ENCODE peak calls at places on chromosomes 2 and 18, in four cellular contexts. One of them, this sample, is unnamed.

GRCh38 chr18:9719421-9719981 is 11.4 kb downstream of the RAB31 start:
- DNase-seq in choroid plexus epithelial cell: peak
- DNase-seq in H9: no peak
- DNase-seq in neural progenitor cell: no peak
- DNase-seq in this sample: no peak

GRCh38 chr2:66428986-66429612 is 5.8 kb upstream of the MEIS1 start:
- DNase-seq in choroid plexus epithelial cell: peak
- DNase-seq in H9: no peak
- DNase-seq in neural progenitor cell: peak
- DNase-seq in this sample: no peak

GRCh38 chr18:62663731-62664336 is 51.5 kb upstream of the PHLPP1 start:
- DNase-seq in choroid plexus epithelial cell: peak
- DNase-seq in H9: no peak
- DNase-seq in neural progenitor cell: no peak
- DNase-seq in this sample: no peak

GRCh38 chr2:85712849-85713612 is 18.9 kb downstream of the GNLY start:
- DNase-seq in choroid plexus epithelial cell: peak
- DNase-seq in H9: no peak
- DNase-seq in neural progenitor cell: no peak
- DNase-seq in this sample: no peak

GRCh38 chr2:167404896-167405295 is 516.6 kb downstream of the XIRP2 start:
- DNase-seq in choroid plexus epithelial cell: peak
- DNase-seq in H9: no peak
- DNase-seq in neural progenitor cell: no peak
- DNase-seq in this sample: no peak

GRCh38 chr2:47842846-47843245 is 59.9 kb downstream of the MSH6 start:
- DNase-seq in choroid plexus epithelial cell: no peak
- DNase-seq in H9: no peak
- DNase-seq in neural progenitor cell: no peak
- DNase-seq in this sample: no peak

GRCh38 chr18:73691118-73691517 is 456.5 kb downstream of the FBXO15 start:
- DNase-seq in choroid plexus epithelial cell: peak
- DNase-seq in H9: no peak
- DNase-seq in neural progenitor cell: no peak
- DNase-seq in this sample: no peak

GRCh38 chr18:75256376-75256775 is 45.8 kb downstream of the TSHZ1 start:
- DNase-seq in choroid plexus epithelial cell: no peak
- DNase-seq in H9: no peak
- DNase-seq in neural progenitor cell: no peak
- DNase-seq in this sample: no peak

GRCh38 chr2:204434660-204435462 is 110.4 kb upstream of the PARD3B start:
- DNase-seq in choroid plexus epithelial cell: peak
- DNase-seq in H9: no peak
- DNase-seq in neural progenitor cell: no peak
- DNase-seq in this sample: no peak

GRCh38 chr2:20723543-20723942 is 56.6 kb downstream of the GDF7 start:
- DNase-seq in choroid plexus epithelial cell: peak
- DNase-seq in H9: no peak
- DNase-seq in neural progenitor cell: no peak
- DNase-seq in this sample: no peak

GRCh38 chr18:295756-296155 is 27.9 kb upstream of the THOC1 start:
- DNase-seq in choroid plexus epithelial cell: peak
- DNase-seq in H9: no peak
- DNase-seq in neural progenitor cell: no peak
- DNase-seq in this sample: no peak

GRCh38 chr2:77725045-77725444 is 202.9 kb upstream of the LRRTM4 start:
- DNase-seq in choroid plexus epithelial cell: no peak
- DNase-seq in H9: no peak
- DNase-seq in neural progenitor cell: no peak
- DNase-seq in this sample: no peak

GRCh38 chr2:234136461-234136860 is 86.0 kb downstream of the SPP2 start:
- DNase-seq in choroid plexus epithelial cell: no peak
- DNase-seq in H9: no peak
- DNase-seq in neural progenitor cell: peak
- DNase-seq in this sample: peak

GRCh38 chr2:37780097-37780676 is 108.7 kb upstream of the CDC42EP3 start:
- DNase-seq in choroid plexus epithelial cell: peak
- DNase-seq in H9: no peak
- DNase-seq in neural progenitor cell: no peak
- DNase-seq in this sample: no peak

GRCh38 chr2:26536371-26537068 is 58.6 kb upstream of the OTOF start:
- DNase-seq in choroid plexus epithelial cell: no peak
- DNase-seq in H9: no peak
- DNase-seq in neural progenitor cell: no peak
- DNase-seq in this sample: no peak

GRCh38 chr18:45802814-45803492 is 22.5 kb upstream of the SIGLEC15 start:
- DNase-seq in choroid plexus epithelial cell: peak
- DNase-seq in H9: no peak
- DNase-seq in neural progenitor cell: no peak
- DNase-seq in this sample: no peak

GRCh38 chr2:224433442-224433841 is 31.5 kb upstream of the FAM124B start:
- DNase-seq in choroid plexus epithelial cell: no peak
- DNase-seq in H9: peak
- DNase-seq in neural progenitor cell: peak
- DNase-seq in this sample: no peak

GRCh38 chr2:18047896-18048657 is 169.6 kb downstream of the KCNS3 start:
- DNase-seq in choroid plexus epithelial cell: peak
- DNase-seq in H9: no peak
- DNase-seq in neural progenitor cell: no peak
- DNase-seq in this sample: no peak

GRCh38 chr2:149313512-149313972 is 16.8 kb upstream of the LYPD6 start:
- DNase-seq in choroid plexus epithelial cell: peak
- DNase-seq in H9: peak
- DNase-seq in neural progenitor cell: peak
- DNase-seq in this sample: peak

GRCh38 chr18:13271512-13271911 is 53.0 kb downstream of the LDLRAD4 start:
- DNase-seq in choroid plexus epithelial cell: no peak
- DNase-seq in H9: no peak
- DNase-seq in neural progenitor cell: no peak
- DNase-seq in this sample: no peak

GRCh38 chr2:99520813-99521212 is 31.0 kb upstream of the REV1 start:
- DNase-seq in choroid plexus epithelial cell: no peak
- DNase-seq in H9: no peak
- DNase-seq in neural progenitor cell: no peak
- DNase-seq in this sample: no peak

GRCh38 chr2:33275689-33276444 is 200.6 kb upstream of the RASGRP3 start:
- DNase-seq in choroid plexus epithelial cell: peak
- DNase-seq in H9: no peak
- DNase-seq in neural progenitor cell: no peak
- DNase-seq in this sample: no peak

GRCh38 chr2:174764281-174765063 is at the start of gene CHRNA1:
- DNase-seq in choroid plexus epithelial cell: peak
- DNase-seq in H9: no peak
- DNase-seq in neural progenitor cell: no peak
- DNase-seq in this sample: no peak

GRCh38 chr2:229032596-229033234 is 238.4 kb downstream of the PID1 start:
- DNase-seq in choroid plexus epithelial cell: no peak
- DNase-seq in H9: no peak
- DNase-seq in neural progenitor cell: no peak
- DNase-seq in this sample: no peak

GRCh38 chr2:86491088-86491487 is 49.9 kb downstream of the KDM3A start:
- DNase-seq in choroid plexus epithelial cell: no peak
- DNase-seq in H9: no peak
- DNase-seq in neural progenitor cell: no peak
- DNase-seq in this sample: no peak

GRCh38 chr2:235116885-235117492 is 165.2 kb downstream of the SH3BP4 start:
- DNase-seq in choroid plexus epithelial cell: peak
- DNase-seq in H9: no peak
- DNase-seq in neural progenitor cell: peak
- DNase-seq in this sample: no peak

GRCh38 chr18:52435301-52435700 is 95.3 kb downstream of the DCC start:
- DNase-seq in choroid plexus epithelial cell: no peak
- DNase-seq in H9: no peak
- DNase-seq in neural progenitor cell: peak
- DNase-seq in this sample: no peak

GRCh38 chr2:189483571-189484415 is 42.5 kb downstream of the WDR75 start:
- DNase-seq in choroid plexus epithelial cell: no peak
- DNase-seq in H9: no peak
- DNase-seq in neural progenitor cell: no peak
- DNase-seq in this sample: no peak

GRCh38 chr2:221571108-221571390 is 1.1 kb downstream of the EPHA4 start:
- DNase-seq in choroid plexus epithelial cell: peak
- DNase-seq in H9: peak
- DNase-seq in neural progenitor cell: no peak
- DNase-seq in this sample: peak

GRCh38 chr2:196076778-196077568 is 8.3 kb upstream of the DNAH7 start:
- DNase-seq in choroid plexus epithelial cell: no peak
- DNase-seq in H9: no peak
- DNase-seq in neural progenitor cell: no peak
- DNase-seq in this sample: no peak

GRCh38 chr2:28333606-28334526 is 58.8 kb upstream of the FOSL2 start:
- DNase-seq in choroid plexus epithelial cell: no peak
- DNase-seq in H9: no peak
- DNase-seq in neural progenitor cell: no peak
- DNase-seq in this sample: no peak

GRCh38 chr18:25686960-25687520 is 335.1 kb upstream of the ZNF521 start:
- DNase-seq in choroid plexus epithelial cell: peak
- DNase-seq in H9: no peak
- DNase-seq in neural progenitor cell: no peak
- DNase-seq in this sample: no peak

GRCh38 chr2:190698895-190699294 is 50.0 kb downstream of the NAB1 start:
- DNase-seq in choroid plexus epithelial cell: peak
- DNase-seq in H9: peak
- DNase-seq in neural progenitor cell: peak
- DNase-seq in this sample: no peak
- TF ChIP-seq CTCF in choroid plexus epithelial cell: peak
- TF ChIP-seq CTCF in H9: peak
- TF ChIP-seq CTCF in neural progenitor cell: peak
- TF ChIP-seq CTCF in this sample: peak

DNA sequence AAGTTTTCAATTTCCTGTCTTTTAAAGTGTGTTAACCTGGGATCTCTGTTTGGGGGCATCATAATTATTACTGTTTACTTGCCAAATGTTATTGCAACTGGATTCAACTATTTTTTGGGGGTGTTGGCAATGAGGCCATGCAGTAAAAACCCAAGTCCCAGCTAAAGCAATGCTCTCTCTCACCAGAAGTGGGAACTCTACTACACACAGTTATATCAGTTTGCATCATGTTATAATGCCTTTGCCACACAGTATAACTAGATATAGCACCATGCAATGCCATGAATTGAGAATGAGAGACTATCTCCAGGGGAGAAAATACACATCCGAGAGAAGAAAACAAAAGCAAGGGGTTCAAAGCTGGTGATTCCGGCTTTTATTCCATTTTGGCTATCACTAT is 79.0 kb downstream of the GCA start:
- DNase-seq in choroid plexus epithelial cell: peak
- DNase-seq in H9: no peak
- DNase-seq in neural progenitor cell: no peak
- DNase-seq in this sample: no peak
- TF ChIP-seq CTCF in choroid plexus epithelial cell: peak
- TF ChIP-seq CTCF in H9: no peak
- TF ChIP-seq CTCF in neural progenitor cell: peak
- TF ChIP-seq CTCF in this sample: no peak

GRCh38 chr18:2847341-2848144 is 737 bp downstream of the EMILIN2 start:
- DNase-seq in choroid plexus epithelial cell: peak
- DNase-seq in H9: peak
- DNase-seq in neural progenitor cell: peak
- DNase-seq in this sample: peak
- TF ChIP-seq CTCF in choroid plexus epithelial cell: no peak
- TF ChIP-seq CTCF in H9: no peak
- TF ChIP-seq CTCF in neural progenitor cell: no peak
- TF ChIP-seq CTCF in this sample: no peak

GRCh38 chr2:11647834-11648600 is 22.0 kb downstream of the NTSR2 start:
- DNase-seq in choroid plexus epithelial cell: peak
- DNase-seq in H9: no peak
- DNase-seq in neural progenitor cell: no peak
- DNase-seq in this sample: no peak
- TF ChIP-seq CTCF in choroid plexus epithelial cell: peak
- TF ChIP-seq CTCF in H9: peak
- TF ChIP-seq CTCF in neural progenitor cell: peak
- TF ChIP-seq CTCF in this sample: no peak

DNA sequence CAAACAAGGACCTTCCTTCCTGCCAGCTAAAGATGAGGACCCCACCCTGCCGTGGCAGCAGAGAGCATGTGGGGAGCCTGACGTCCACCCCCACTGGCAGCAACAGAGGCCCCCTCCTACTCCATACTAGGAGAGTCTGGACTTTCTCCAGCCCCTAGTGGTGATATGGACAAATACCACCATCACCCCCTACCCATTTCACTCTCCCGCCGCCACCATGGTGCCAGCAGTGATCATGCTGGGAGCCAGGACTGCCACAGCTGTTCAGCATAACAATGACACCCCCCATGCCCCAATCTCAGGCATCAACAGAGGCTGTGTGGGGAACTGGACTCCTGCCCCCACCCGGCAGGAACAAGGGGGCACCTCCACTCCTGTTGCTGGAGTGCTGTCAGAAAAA is 42.7 kb upstream of the ATP9B start:
- DNase-seq in choroid plexus epithelial cell: no peak
- DNase-seq in H9: peak
- DNase-seq in neural progenitor cell: peak
- DNase-seq in this sample: no peak
- TF ChIP-seq CTCF in choroid plexus epithelial cell: no peak
- TF ChIP-seq CTCF in H9: peak
- TF ChIP-seq CTCF in neural progenitor cell: peak
- TF ChIP-seq CTCF in this sample: no peak

DNA sequence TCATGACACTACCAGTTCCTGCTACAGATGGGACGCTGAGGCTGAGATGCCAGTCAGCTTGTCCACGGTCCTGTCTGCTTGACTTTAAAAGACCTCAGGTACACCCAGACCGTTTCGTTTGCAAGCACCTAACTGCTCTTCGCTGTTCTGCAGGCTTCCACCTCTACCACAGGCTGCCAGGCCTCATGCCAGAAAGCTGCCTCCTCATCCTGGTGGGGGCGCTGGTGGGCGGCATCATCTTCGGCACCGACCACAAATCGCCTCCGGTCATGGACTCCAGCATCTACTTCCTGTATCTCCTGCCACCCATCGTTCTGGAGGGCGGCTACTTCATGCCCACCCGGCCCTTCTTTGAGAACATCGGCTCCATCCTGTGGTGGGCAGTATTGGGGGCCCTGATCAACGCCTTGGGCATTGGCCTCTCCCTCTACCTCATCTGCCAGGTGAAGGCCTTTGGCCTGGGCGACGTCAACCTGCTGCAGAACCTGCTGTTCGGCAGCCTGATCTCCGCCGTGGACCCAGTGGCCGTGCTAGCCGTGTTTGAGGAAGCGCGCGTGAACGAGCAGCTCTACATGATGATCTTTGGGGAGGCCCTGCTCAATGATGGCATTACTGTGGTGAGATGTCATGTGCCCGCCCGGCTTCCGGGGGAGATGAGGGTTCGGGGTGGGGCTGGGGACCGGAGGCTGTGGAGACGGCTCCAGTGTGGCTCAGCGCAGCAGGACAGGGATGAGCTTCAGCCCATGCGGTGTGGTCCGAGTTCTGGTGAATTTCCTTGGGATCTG is 5.9 kb downstream of the SLC9A4 start:
- DNase-seq in choroid plexus epithelial cell: no peak
- DNase-seq in H9: peak
- DNase-seq in neural progenitor cell: no peak
- DNase-seq in this sample: no peak
- TF ChIP-seq CTCF in choroid plexus epithelial cell: no peak
- TF ChIP-seq CTCF in H9: peak
- TF ChIP-seq CTCF in neural progenitor cell: peak
- TF ChIP-seq CTCF in this sample: no peak

GRCh38 chr18:35661483-35662146 is 80.1 kb downstream of the GALNT1 start:
- DNase-seq in choroid plexus epithelial cell: no peak
- DNase-seq in H9: no peak
- DNase-seq in neural progenitor cell: no peak
- DNase-seq in this sample: no peak
- TF ChIP-seq CTCF in choroid plexus epithelial cell: no peak
- TF ChIP-seq CTCF in H9: peak
- TF ChIP-seq CTCF in neural progenitor cell: peak
- TF ChIP-seq CTCF in this sample: no peak

This sample was measured in nephron progenitor cell.